ENCODE peak calls at places on chromosomes 5 and 9, in six cellular contexts. One of them, this sample, is unnamed. For H3K4me1, the result is how much of the 10 kb centered on the place peaks cover.

GRCh38 chr9:85163415-85163814 is 493.9 kb downstream of the NTRK2 start:
- DNase-seq in naive thymus-derived CD4-positive, alpha-beta T cell: no peak
- DNase-seq in adipocyte: no peak
- DNase-seq in pancreas: no peak
- DNase-seq in kidney: no peak
- DNase-seq in ascending aorta: no peak
- DNase-seq in this sample: no peak

GRCh38 chr9:94623253-94623652 is 16.1 kb downstream of the FBP1 start:
- DNase-seq in naive thymus-derived CD4-positive, alpha-beta T cell: no peak
- DNase-seq in adipocyte: peak
- DNase-seq in pancreas: peak
- DNase-seq in kidney: no peak
- DNase-seq in ascending aorta: no peak
- DNase-seq in this sample: peak

GRCh38 chr5:32326216-32326772 is 13.6 kb upstream of the MTMR12 start:
- DNase-seq in naive thymus-derived CD4-positive, alpha-beta T cell: no peak
- DNase-seq in adipocyte: no peak
- DNase-seq in pancreas: no peak
- DNase-seq in kidney: no peak
- DNase-seq in ascending aorta: no peak
- DNase-seq in this sample: no peak

GRCh38 chr9:134010774-134011173 is 14.5 kb upstream of the BRD3OS start:
- DNase-seq in naive thymus-derived CD4-positive, alpha-beta T cell: no peak
- DNase-seq in adipocyte: no peak
- DNase-seq in pancreas: peak
- DNase-seq in kidney: peak
- DNase-seq in ascending aorta: no peak
- DNase-seq in this sample: no peak

GRCh38 chr5:110790673-110791072 is 51.9 kb downstream of the SLC25A46 start:
- DNase-seq in naive thymus-derived CD4-positive, alpha-beta T cell: no peak
- DNase-seq in adipocyte: peak
- DNase-seq in pancreas: no peak
- DNase-seq in kidney: no peak
- DNase-seq in ascending aorta: no peak
- DNase-seq in this sample: no peak

GRCh38 chr5:54909911-54910870 is 75.2 kb downstream of the ESM1 start:
- DNase-seq in naive thymus-derived CD4-positive, alpha-beta T cell: no peak
- DNase-seq in adipocyte: peak
- DNase-seq in pancreas: no peak
- DNase-seq in kidney: no peak
- DNase-seq in ascending aorta: no peak
- DNase-seq in this sample: no peak

GRCh38 chr5:130024006-130024405 is 119.7 kb downstream of the CHSY3 start:
- DNase-seq in naive thymus-derived CD4-positive, alpha-beta T cell: no peak
- DNase-seq in adipocyte: peak
- DNase-seq in pancreas: no peak
- DNase-seq in kidney: no peak
- DNase-seq in ascending aorta: no peak
- DNase-seq in this sample: no peak

GRCh38 chr9:79524266-79524665 is 47.5 kb upstream of the TLE4 start:
- DNase-seq in naive thymus-derived CD4-positive, alpha-beta T cell: no peak
- DNase-seq in adipocyte: peak
- DNase-seq in pancreas: no peak
- DNase-seq in kidney: no peak
- DNase-seq in ascending aorta: no peak
- DNase-seq in this sample: no peak

GRCh38 chr5:94968507-94969095 is 316.3 kb downstream of the MCTP1 start:
- DNase-seq in naive thymus-derived CD4-positive, alpha-beta T cell: peak
- DNase-seq in adipocyte: peak
- DNase-seq in pancreas: peak
- DNase-seq in kidney: no peak
- DNase-seq in ascending aorta: no peak
- DNase-seq in this sample: peak

GRCh38 chr9:42852133-42852532 is 668.7 kb downstream of the SPATA31A6 start:
- DNase-seq in naive thymus-derived CD4-positive, alpha-beta T cell: no peak
- DNase-seq in adipocyte: no peak
- DNase-seq in pancreas: peak
- DNase-seq in kidney: no peak
- DNase-seq in ascending aorta: no peak
- DNase-seq in this sample: peak

GRCh38 chr5:137470111-137470920 is 28.8 kb downstream of the SPOCK1 start:
- DNase-seq in naive thymus-derived CD4-positive, alpha-beta T cell: no peak
- DNase-seq in adipocyte: peak
- DNase-seq in pancreas: no peak
- DNase-seq in kidney: no peak
- DNase-seq in ascending aorta: no peak
- DNase-seq in this sample: no peak

GRCh38 chr5:8517461-8517860 is 648.5 kb downstream of the MTRR start:
- DNase-seq in naive thymus-derived CD4-positive, alpha-beta T cell: no peak
- DNase-seq in adipocyte: no peak
- DNase-seq in pancreas: no peak
- DNase-seq in kidney: no peak
- DNase-seq in ascending aorta: no peak
- DNase-seq in this sample: no peak

GRCh38 chr5:115785395-115786009 is 31.0 kb downstream of the CDO1 start:
- DNase-seq in naive thymus-derived CD4-positive, alpha-beta T cell: no peak
- DNase-seq in adipocyte: no peak
- DNase-seq in pancreas: no peak
- DNase-seq in kidney: no peak
- DNase-seq in ascending aorta: no peak
- DNase-seq in this sample: no peak

GRCh38 chr5:154818459-154819116 is 31.8 kb downstream of the FAXDC2 start:
- DNase-seq in naive thymus-derived CD4-positive, alpha-beta T cell: no peak
- DNase-seq in adipocyte: no peak
- DNase-seq in pancreas: no peak
- DNase-seq in kidney: peak
- DNase-seq in ascending aorta: no peak
- DNase-seq in this sample: peak

GRCh38 chr5:138989720-138990119 is 114.6 kb upstream of the LRRTM2 start:
- DNase-seq in naive thymus-derived CD4-positive, alpha-beta T cell: no peak
- DNase-seq in adipocyte: peak
- DNase-seq in pancreas: no peak
- DNase-seq in kidney: no peak
- DNase-seq in ascending aorta: no peak
- DNase-seq in this sample: no peak

GRCh38 chr5:152514827-152515397 is 109.8 kb upstream of the NMUR2 start:
- DNase-seq in naive thymus-derived CD4-positive, alpha-beta T cell: no peak
- DNase-seq in adipocyte: peak
- DNase-seq in pancreas: no peak
- DNase-seq in kidney: no peak
- DNase-seq in ascending aorta: no peak
- DNase-seq in this sample: no peak

GRCh38 chr9:123637940-123638634 is 282.1 kb downstream of the CRB2 start:
- DNase-seq in naive thymus-derived CD4-positive, alpha-beta T cell: peak
- DNase-seq in adipocyte: no peak
- DNase-seq in pancreas: no peak
- DNase-seq in kidney: no peak
- DNase-seq in ascending aorta: no peak
- DNase-seq in this sample: no peak

GRCh38 chr5:68251386-68251785 is 35.8 kb downstream of the PIK3R1 start:
- DNase-seq in naive thymus-derived CD4-positive, alpha-beta T cell: peak
- DNase-seq in adipocyte: no peak
- DNase-seq in pancreas: no peak
- DNase-seq in kidney: no peak
- DNase-seq in ascending aorta: no peak
- DNase-seq in this sample: no peak

GRCh38 chr5:150783422-150783928 is 4.9 kb downstream of the SMIM3 start:
- DNase-seq in naive thymus-derived CD4-positive, alpha-beta T cell: peak
- DNase-seq in adipocyte: peak
- DNase-seq in pancreas: peak
- DNase-seq in kidney: peak
- DNase-seq in ascending aorta: peak
- DNase-seq in this sample: no peak

GRCh38 chr5:37568018-37568753 is 189.1 kb downstream of the WDR70 start:
- DNase-seq in naive thymus-derived CD4-positive, alpha-beta T cell: no peak
- DNase-seq in adipocyte: no peak
- DNase-seq in pancreas: no peak
- DNase-seq in kidney: no peak
- DNase-seq in ascending aorta: no peak
- DNase-seq in this sample: no peak

GRCh38 chr5:58258984-58259684 is 200.8 kb downstream of the PLK2 start:
- DNase-seq in naive thymus-derived CD4-positive, alpha-beta T cell: no peak
- DNase-seq in adipocyte: no peak
- DNase-seq in pancreas: no peak
- DNase-seq in kidney: no peak
- DNase-seq in ascending aorta: no peak
- DNase-seq in this sample: no peak

GRCh38 chr9:9790216-9790872 is 822.5 kb downstream of the PTPRD start:
- DNase-seq in naive thymus-derived CD4-positive, alpha-beta T cell: peak
- DNase-seq in adipocyte: peak
- DNase-seq in pancreas: no peak
- DNase-seq in kidney: no peak
- DNase-seq in ascending aorta: no peak
- DNase-seq in this sample: peak

GRCh38 chr9:70791936-70792335 is 329.5 kb downstream of the TRPM3 start:
- DNase-seq in naive thymus-derived CD4-positive, alpha-beta T cell: no peak
- DNase-seq in adipocyte: no peak
- DNase-seq in pancreas: no peak
- DNase-seq in kidney: no peak
- DNase-seq in ascending aorta: no peak
- DNase-seq in this sample: no peak

GRCh38 chr9:101477736-101478135 is 42.2 kb upstream of the ALDOB start:
- DNase-seq in naive thymus-derived CD4-positive, alpha-beta T cell: no peak
- DNase-seq in adipocyte: no peak
- DNase-seq in pancreas: no peak
- DNase-seq in kidney: no peak
- DNase-seq in ascending aorta: no peak
- DNase-seq in this sample: no peak

GRCh38 chr5:64807505-64807904 is 38.8 kb downstream of the CWC27 start:
- DNase-seq in naive thymus-derived CD4-positive, alpha-beta T cell: no peak
- DNase-seq in adipocyte: no peak
- DNase-seq in pancreas: no peak
- DNase-seq in kidney: no peak
- DNase-seq in ascending aorta: no peak
- DNase-seq in this sample: no peak

GRCh38 chr5:95471922-95472321 is 80.8 kb downstream of the FAM81B start:
- DNase-seq in naive thymus-derived CD4-positive, alpha-beta T cell: no peak
- DNase-seq in adipocyte: peak
- DNase-seq in pancreas: no peak
- DNase-seq in kidney: no peak
- DNase-seq in ascending aorta: no peak
- DNase-seq in this sample: no peak

DNA sequence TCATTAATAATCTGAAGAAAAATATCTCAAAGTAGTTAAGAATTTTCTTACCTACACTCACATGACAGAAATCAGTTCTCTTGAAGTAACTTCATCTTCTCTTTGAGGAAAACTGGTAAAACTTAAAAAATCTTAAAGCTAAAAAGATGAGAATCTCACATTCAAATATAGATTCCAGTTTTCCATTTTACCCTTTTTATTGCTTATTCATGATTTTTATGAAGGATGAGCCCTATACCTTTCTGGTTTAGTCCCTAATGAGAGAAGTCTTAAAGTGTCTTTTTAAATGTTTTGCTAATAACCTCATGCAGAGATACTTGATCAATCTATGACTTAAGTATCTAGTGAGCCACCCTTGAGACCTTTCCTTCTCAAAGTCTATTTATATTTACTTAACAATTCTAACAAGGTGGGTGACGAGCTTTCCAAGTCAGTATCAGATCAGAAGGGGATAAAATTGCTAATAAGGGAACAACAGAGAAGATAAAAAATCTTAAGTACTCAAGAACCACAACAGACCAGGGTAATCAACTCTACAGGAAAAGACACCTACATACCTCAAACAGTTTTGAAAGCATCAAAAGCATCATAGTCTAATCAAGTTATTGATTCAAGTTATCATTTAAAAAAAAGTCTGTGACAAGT is 2.6 kb downstream of the IARS1 start:
- DNase-seq in naive thymus-derived CD4-positive, alpha-beta T cell: no peak
- DNase-seq in adipocyte: no peak
- DNase-seq in pancreas: no peak
- DNase-seq in kidney: no peak
- DNase-seq in ascending aorta: no peak
- DNase-seq in this sample: no peak
- H3K4me3 ChIP-seq in naive thymus-derived CD4-positive, alpha-beta T cell: no peak
- H3K4me3 ChIP-seq in adipocyte: peak
- H3K4me3 ChIP-seq in pancreas: no peak
- H3K4me3 ChIP-seq in kidney: no peak
- H3K4me3 ChIP-seq in ascending aorta: no peak
- H3K4me3 ChIP-seq in this sample: no peak

GRCh38 chr5:118705931-118706330 is 282.4 kb downstream of the DTWD2 start:
- DNase-seq in naive thymus-derived CD4-positive, alpha-beta T cell: no peak
- DNase-seq in adipocyte: peak
- DNase-seq in pancreas: no peak
- DNase-seq in kidney: no peak
- DNase-seq in ascending aorta: no peak
- DNase-seq in this sample: no peak
- H3K4me1 ChIP-seq in naive thymus-derived CD4-positive, alpha-beta T cell: under half
- H3K4me1 ChIP-seq in adipocyte: under half
- H3K4me1 ChIP-seq in pancreas: under half
- H3K4me1 ChIP-seq in kidney: under half
- H3K4me1 ChIP-seq in ascending aorta: under half
- H3K4me1 ChIP-seq in this sample: under half

DNA sequence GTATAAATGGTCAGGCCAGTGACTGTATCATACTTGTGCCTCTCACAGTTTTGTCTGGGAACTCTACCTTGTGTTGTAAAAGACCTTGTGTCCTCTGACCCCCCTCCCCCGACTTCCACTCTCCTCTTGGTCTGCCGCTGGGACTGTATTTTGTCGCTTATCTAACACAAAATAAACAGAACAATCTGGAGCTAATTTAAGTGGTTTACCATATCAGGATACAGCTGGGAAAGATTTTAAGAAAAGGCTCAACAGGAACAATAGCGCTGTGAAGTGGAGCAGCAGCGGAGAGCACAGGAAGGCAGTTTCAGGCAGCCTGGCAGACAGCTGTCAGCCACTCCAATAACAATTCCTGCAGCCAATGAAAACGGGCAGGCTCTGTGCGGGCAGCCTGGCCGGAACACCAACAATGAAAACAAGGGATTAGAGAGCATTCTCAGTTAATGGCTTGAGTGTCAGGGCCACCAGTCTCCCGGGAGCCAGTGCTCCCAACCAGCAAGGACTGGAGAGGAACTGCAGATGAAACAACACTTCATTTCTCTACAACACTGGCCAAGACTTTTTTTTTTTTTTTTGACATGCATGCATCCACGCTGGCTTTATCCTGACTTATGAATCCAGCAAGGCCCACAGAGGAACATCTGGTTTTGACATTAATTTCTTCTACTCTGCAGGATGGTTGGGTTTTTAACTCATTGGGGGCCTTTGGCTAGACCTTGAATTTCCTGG is 76.8 kb downstream of the ARSB start:
- DNase-seq in naive thymus-derived CD4-positive, alpha-beta T cell: no peak
- DNase-seq in adipocyte: peak
- DNase-seq in pancreas: peak
- DNase-seq in kidney: no peak
- DNase-seq in ascending aorta: no peak
- DNase-seq in this sample: peak
- H3K4me3 ChIP-seq in naive thymus-derived CD4-positive, alpha-beta T cell: no peak
- H3K4me3 ChIP-seq in adipocyte: peak
- H3K4me3 ChIP-seq in pancreas: peak
- H3K4me3 ChIP-seq in kidney: peak
- H3K4me3 ChIP-seq in ascending aorta: peak
- H3K4me3 ChIP-seq in this sample: no peak

DNA sequence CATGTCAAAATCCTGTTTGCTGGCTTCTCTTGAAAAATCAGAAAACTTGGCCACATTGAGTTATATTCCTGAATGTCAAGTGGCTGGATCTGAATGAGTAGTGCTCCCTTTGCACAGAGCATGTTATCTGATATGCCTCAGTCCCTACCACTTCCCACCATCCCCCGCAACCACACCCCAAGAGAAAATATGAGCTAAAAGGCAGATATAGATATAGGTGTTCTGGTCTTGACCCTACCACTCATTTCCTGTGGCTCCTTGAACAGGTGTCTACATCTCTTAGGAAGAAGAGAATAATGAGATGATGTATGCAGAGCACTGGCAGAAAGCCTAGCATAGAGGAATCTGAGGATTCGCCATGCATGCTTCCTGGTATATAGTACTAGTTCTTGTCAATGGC is 6.6 kb upstream of the CYSTM1 start:
- DNase-seq in naive thymus-derived CD4-positive, alpha-beta T cell: no peak
- DNase-seq in adipocyte: no peak
- DNase-seq in pancreas: no peak
- DNase-seq in kidney: no peak
- DNase-seq in ascending aorta: no peak
- DNase-seq in this sample: no peak
- H3K4me1 ChIP-seq in naive thymus-derived CD4-positive, alpha-beta T cell: under half
- H3K4me1 ChIP-seq in adipocyte: under half
- H3K4me1 ChIP-seq in pancreas: under half
- H3K4me1 ChIP-seq in kidney: under half
- H3K4me1 ChIP-seq in ascending aorta: under half
- H3K4me1 ChIP-seq in this sample: under half